ENCODE peak calls at places on chromosomes 11 and 22, in four cellular contexts. B is K562, W is HCT116, S is HepG2. X is an unnamed sample. For H3K27me3 and H3K36me3, the result is how much of the 10 kb centered on the place peaks cover.

GRCh38 chr11:72720806-72721205 is 31.4 kb downstream of the ARAP1 start:
- DNase-seq in B (no peak), W (no peak), S (no peak), X (no peak)

GRCh38 chr22:42699281-42699681 is 21.4 kb downstream of the A4GALT start:
- DNase-seq in B (no peak), W (no peak), S (no peak), X (no peak)

GRCh38 chr22:42353883-42354727 is 78.1 kb downstream of the NFAM1 start:
- DNase-seq in B (no peak), W (no peak), S (no peak), X (no peak)

GRCh38 chr22:44937216-44937615 is 72.6 kb downstream of the PHF21B start:
- DNase-seq in B (no peak), W (no peak), S (no peak), X (no peak)

GRCh38 chr22:29606320-29606719 is 2.9 kb downstream of the NF2 start:
- DNase-seq in B (no peak), W (no peak), S (no peak), X (no peak)

GRCh38 chr22:26573026-26573662 is 16.8 kb downstream of the TPST2 start:
- DNase-seq in B (peak), W (no peak), S (no peak), X (no peak)

GRCh38 chr11:32312206-32312817 is 123.0 kb downstream of the WT1 start:
- DNase-seq in B (no peak), W (no peak), S (no peak), X (peak)

GRCh38 chr11:118151421-118151820 is 1.2 kb downstream of the SCN4B start:
- DNase-seq in B (no peak), W (no peak), S (no peak), X (no peak)

GRCh38 chr11:45899086-45899447 is 8.0 kb downstream of the FREY1 start:
- DNase-seq in B (no peak), W (no peak), S (no peak), X (no peak)

GRCh38 chr11:33280402-33280801 is 23.2 kb downstream of the HIPK3 start:
- DNase-seq in B (no peak), W (no peak), S (no peak), X (no peak)

GRCh38 chr11:28009383-28009782 is 98.6 kb downstream of the KIF18A start:
- DNase-seq in B (no peak), W (no peak), S (no peak), X (no peak)

GRCh38 chr22:44891293-44891747 is 118.5 kb downstream of the PHF21B start:
- DNase-seq in B (no peak), W (no peak), S (no peak), X (no peak)

GRCh38 chr11:19597194-19597593 is 115.4 kb upstream of the NAV2 start:
- DNase-seq in B (no peak), W (no peak), S (no peak), X (no peak)

GRCh38 chr22:26777402-26777801 is 120.0 kb downstream of the MIAT start:
- DNase-seq in B (no peak), W (no peak), S (no peak), X (no peak)

GRCh38 chr11:31940396-31941037 is 129.4 kb upstream of the PAX6 start:
- DNase-seq in B (no peak), W (no peak), S (no peak), X (no peak)

GRCh38 chr11:41449483-41450050 is 9.9 kb downstream of the LRRC4C start:
- DNase-seq in B (no peak), W (no peak), S (no peak), X (no peak)

GRCh38 chr22:50604256-50604580 is 3.6 kb downstream of the MAPK8IP2 start:
- DNase-seq in B (no peak), W (no peak), S (no peak), X (no peak)

GRCh38 chr22:50606126-50606525 is 5.5 kb downstream of the MAPK8IP2 start:
- DNase-seq in B (no peak), W (no peak), S (no peak), X (no peak)

GRCh38 chr22:50604623-50605348 is 4.2 kb downstream of the MAPK8IP2 start:
- DNase-seq in B (no peak), W (no peak), S (no peak), X (no peak)

GRCh38 chr22:50606561-50607365 is 6.2 kb downstream of the MAPK8IP2 start:
- DNase-seq in B (no peak), W (no peak), S (no peak), X (no peak)

DNA sequence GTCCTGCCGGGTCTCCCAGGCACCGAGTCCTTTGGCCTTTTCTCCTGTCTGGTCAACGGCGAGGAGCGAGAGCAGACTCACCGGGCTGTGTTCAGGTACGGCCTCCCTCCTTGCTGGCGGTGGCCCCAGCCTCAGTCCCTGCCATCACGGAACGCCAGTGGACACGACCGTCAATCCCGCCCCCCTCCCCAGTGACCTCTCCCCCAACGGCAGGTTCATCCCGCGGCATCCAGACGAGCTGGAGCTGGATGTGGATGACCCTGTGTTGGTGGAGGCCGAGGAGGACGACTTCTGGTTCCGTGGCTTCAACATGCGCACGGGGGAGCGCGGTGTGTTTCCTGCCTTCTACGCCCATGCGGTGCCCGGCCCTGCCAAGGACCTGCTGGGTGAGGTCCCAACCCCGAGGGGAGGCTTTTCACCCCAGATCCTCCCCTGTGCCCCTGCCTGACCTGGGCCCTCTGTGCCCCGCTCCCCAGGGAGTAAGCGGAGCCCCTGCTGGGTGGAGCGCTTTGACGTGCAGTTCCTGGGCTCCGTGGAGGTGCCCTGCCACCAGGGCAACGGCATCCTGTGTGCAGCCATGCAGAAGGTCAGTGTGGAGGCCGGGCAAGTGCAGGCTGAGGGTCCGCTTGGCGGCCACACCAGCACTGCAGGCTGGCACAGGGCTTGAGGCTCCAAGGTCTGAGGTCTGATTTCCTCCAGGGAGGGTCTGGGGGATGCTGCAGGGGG is 4.9 kb downstream of the MAPK8IP2 start:
- DNase-seq in B (no peak), W (no peak), S (no peak), X (no peak)
- H3K27me3 ChIP-seq in B (half or more), W (under half), S (under half), X (under half)

GRCh38 chr11:44593194-44593593 is 27.7 kb downstream of the CD82 start:
- DNase-seq in B (no peak), W (no peak), S (no peak), X (no peak)
- TF ChIP-seq TCF7L2 in B (no peak), W (no peak), S (no peak), X (no peak)

DNA sequence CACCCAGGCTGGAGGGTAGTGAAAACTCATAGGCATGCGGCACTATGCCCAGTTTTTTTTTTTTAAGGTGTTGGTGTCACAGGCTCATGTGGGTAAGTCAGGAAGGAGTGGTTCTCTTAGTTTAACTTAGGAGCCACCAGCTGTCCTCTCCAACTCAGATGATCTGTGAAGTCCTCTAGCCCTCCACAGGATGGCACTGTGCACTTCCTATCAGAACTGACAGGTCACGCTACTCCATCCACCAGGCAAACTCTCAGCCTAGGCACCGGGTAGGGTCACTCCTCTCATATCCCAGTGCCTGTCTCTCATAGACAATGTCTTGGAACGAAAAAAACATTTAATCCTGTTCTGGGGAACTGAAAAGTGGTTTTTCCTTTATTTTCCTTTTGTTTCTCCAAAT is 16.5 kb downstream of the NAP1L4 start:
- DNase-seq in B (peak), W (peak), S (peak), X (no peak)
- H3K36me3 ChIP-seq in B (half or more), W (half or more), S (under half), X (half or more)

DNA sequence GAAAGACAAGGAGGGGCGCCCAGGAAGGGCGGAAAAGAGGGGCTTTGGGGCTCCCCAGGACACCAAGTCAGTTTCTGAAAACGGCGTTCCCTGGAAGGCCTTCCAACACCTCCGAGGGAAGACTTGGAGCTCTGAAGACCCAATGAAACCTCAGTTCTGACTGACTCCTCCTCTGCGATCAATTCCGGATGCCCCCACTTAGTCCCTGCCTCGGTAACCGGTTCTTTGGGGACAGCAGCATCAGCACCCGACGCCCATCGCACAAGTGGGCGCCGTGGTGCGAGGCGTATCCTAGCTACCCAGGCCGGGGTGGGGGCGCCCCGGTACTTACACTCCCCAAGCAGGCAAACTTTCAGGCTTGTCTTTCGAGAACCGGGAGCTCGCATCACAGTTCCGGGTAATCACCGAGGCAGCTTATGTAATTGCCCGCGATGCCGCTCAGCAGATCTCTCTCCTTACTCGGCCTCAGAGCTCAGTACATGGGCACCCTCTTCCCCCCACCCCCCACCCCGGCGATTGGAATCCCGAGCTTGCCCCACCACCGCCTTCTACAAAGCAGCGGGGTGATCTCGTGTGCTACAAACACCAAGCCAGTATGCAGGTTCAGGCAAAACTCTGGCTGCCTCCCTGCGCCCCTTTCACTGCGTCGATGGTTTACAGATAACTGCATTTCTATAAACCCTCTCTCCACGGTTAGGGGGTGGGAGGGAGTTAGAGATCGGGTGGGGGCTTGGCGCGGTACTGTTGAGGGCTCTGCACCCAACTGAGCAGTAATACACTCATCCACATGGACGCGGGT is 2.0 kb downstream of the TENM4 start:
- DNase-seq in B (no peak), W (no peak), S (no peak), X (no peak)
- H3K27me3 ChIP-seq in B (under half), W (under half), S (half or more), X (half or more)

GRCh38 chr11:61488651-61489291 is 19.8 kb upstream of the LRRC10B start:
- DNase-seq in B (peak), W (no peak), S (peak), X (no peak)
- TF ChIP-seq TCF7L2 in B (no peak), W (no peak), S (no peak), X (no peak)

GRCh38 chr11:103111400-103111799 is 2.2 kb downstream of the DYNC2H1 start:
- DNase-seq in B (no peak), W (no peak), S (no peak), X (no peak)
- H3K36me3 ChIP-seq in B (under half), W (under half), S (under half), X (under half)

DNA sequence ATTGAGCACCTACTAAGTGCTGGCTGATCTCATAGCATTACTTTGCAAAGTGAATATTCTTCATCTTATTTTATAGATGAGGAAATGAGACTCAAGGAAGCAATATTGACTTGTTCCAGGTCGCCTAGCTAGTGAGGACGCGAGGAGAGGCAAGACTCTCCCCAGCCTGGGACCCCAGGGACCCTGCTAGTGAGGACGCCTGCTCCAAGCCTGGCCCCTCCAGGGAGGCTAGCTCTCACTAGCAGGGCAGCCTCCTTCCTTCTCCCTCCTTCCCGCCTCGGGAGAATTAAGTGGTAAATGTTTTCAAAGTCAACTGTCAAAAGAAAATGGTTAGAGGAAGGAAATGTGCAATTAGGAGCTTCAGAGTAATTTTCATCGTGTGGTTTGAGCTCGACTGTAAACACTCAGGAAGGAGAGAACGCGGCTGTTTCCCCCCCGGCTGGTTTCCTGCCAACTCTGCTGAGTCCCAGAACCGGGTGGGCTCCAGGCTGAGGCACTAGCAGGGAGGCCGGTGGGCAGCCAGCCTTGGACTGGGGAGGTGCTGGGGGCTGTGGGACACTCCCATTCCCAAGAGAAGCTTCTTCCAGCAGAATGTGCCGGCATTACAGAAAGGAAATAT is 17.9 kb downstream of the MYEOV start:
- DNase-seq in B (no peak), W (no peak), S (no peak), X (no peak)
- H3K27me3 ChIP-seq in B (under half), W (under half), S (half or more), X (under half)

X was measured in Panc1.